ENCODE peak calls at places on chromosomes 11 and 22, in six cellular contexts. A, R, U, F, P and C are unnamed samples.

GRCh38 chr11:118842369-118842768 is 41.3 kb upstream of the CXCR5 start:
- DNase-seq in U (peak; percentile 41), R (no peak), F (no peak), P (no peak), A (no peak), C (no peak)

GRCh38 chr11:74984730-74985129 is 4.0 kb upstream of the NEU3 start:
- DNase-seq in A (no peak), F (no peak), R (no peak), P (no peak), U (no peak), C (no peak)

GRCh38 chr11:119912214-119912613 is 183.2 kb upstream of the NECTIN1 start:
- DNase-seq in U (no peak), R (no peak), A (no peak), F (no peak), P (no peak), C (no peak)

GRCh38 chr11:65014146-65014960 is at the start of gene ARL2:
- DNase-seq in U (no peak), A (no peak), R (no peak), P (peak; percentile 42), F (no peak), C (no peak)

GRCh38 chr11:2465201-2466068 is 20.6 kb downstream of the KCNQ1 start:
- DNase-seq in U (no peak), F (no peak), P (no peak), A (no peak), R (no peak), C (no peak)

GRCh38 chr22:41523464-41524221 is 20.6 kb downstream of the POLR3H start:
- DNase-seq in R (no peak), A (no peak), F (peak; percentile 72), P (peak; percentile 58), U (peak; percentile 89), C (peak; percentile 36)

GRCh38 chr11:30210357-30210756 is 20.5 kb upstream of the FSHB start:
- DNase-seq in U (no peak), R (no peak), F (no peak), P (no peak), A (no peak), C (peak; percentile 40)

GRCh38 chr11:69447786-69448185 is 33.7 kb upstream of the LINC01488 start:
- DNase-seq in F (peak; percentile 38), A (no peak), U (no peak), P (no peak), R (no peak), C (no peak)

GRCh38 chr11:9072790-9073189 is 18.6 kb downstream of the SCUBE2 start:
- DNase-seq in R (no peak), P (no peak), F (no peak), U (no peak), A (no peak), C (no peak)

GRCh38 chr22:30245985-30246901 is at the start of gene LIF:
- DNase-seq in U (peak; percentile 86), A (no peak), R (no peak), P (peak; percentile 56), F (peak; percentile 83), C (peak; percentile 49)

GRCh38 chr11:31412946-31413345 is 43.3 kb downstream of the DNAJC24 start:
- DNase-seq in F (peak; percentile 61), U (peak; percentile 78), A (no peak), P (no peak), R (no peak), C (no peak)

GRCh38 chr11:61149624-61150615 is 11.3 kb downstream of the VPS37C start:
- DNase-seq in F (peak; percentile 87), P (no peak), R (no peak), A (no peak), U (peak; percentile 63), C (peak; percentile 61)

GRCh38 chr22:19631899-19632670 is 82.2 kb upstream of the SEPTIN5 start:
- DNase-seq in U (peak; percentile 27), F (peak; percentile 36), R (peak; percentile 31), A (no peak), P (peak; percentile 79), C (peak; percentile 71)

GRCh38 chr22:50085211-50085999 is at the start of gene MLC1:
- DNase-seq in F (no peak), A (no peak), P (no peak), U (peak; percentile 25), R (no peak), C (no peak)

GRCh38 chr11:58782066-58782465 is 50.3 kb upstream of the GLYAT start:
- DNase-seq in F (no peak), R (no peak), A (no peak), P (no peak), U (no peak), C (no peak)

GRCh38 chr22:38230108-38230825 is 28.5 kb downstream of the MAFF start:
- DNase-seq in F (peak; percentile 58), P (peak; percentile 70), A (no peak), U (no peak), R (no peak), C (peak; percentile 78)

GRCh38 chr22:46652930-46653331 is 32.7 kb downstream of the GRAMD4 start:
- DNase-seq in U (peak; percentile 35), F (peak; percentile 25), A (no peak), P (no peak), R (no peak), C (no peak)

GRCh38 chr11:102757823-102758549 is 22.4 kb downstream of the MMP10 start:
- DNase-seq in F (peak; percentile 92), A (no peak), U (peak; percentile 89), R (no peak), P (no peak), C (no peak)

GRCh38 chr22:32515074-32515473 is 40.5 kb downstream of the FBXO7 start:
- DNase-seq in P (no peak), F (no peak), A (no peak), R (no peak), U (no peak), C (no peak)

GRCh38 chr11:127524618-127525017 is 524.0 kb upstream of the KIRREL3 start:
- DNase-seq in F (no peak), P (no peak), R (no peak), U (no peak), A (no peak), C (no peak)

GRCh38 chr22:47299879-47300697 is 537.6 kb downstream of the TBC1D22A start:
- DNase-seq in P (no peak), A (no peak), R (no peak), F (no peak), U (no peak), C (no peak)

GRCh38 chr11:129932385-129933067 is 37.1 kb upstream of the NFRKB start:
- DNase-seq in U (no peak), A (no peak), R (no peak), F (no peak), P (no peak), C (no peak)

GRCh38 chr22:39522567-39523300 is 2.4 kb downstream of the ATF4 start:
- DNase-seq in A (no peak), P (no peak), F (peak; percentile 57), U (peak; percentile 66), R (no peak), C (no peak)

GRCh38 chr11:64762916-64763803 is 3.4 kb upstream of the PYGM start:
- DNase-seq in R (no peak), F (peak; percentile 49), A (no peak), P (peak; percentile 77), U (peak; percentile 79), C (peak; percentile 69)

GRCh38 chr22:29509298-29509697 is 29.3 kb downstream of the NEFH start:
- DNase-seq in A (no peak), U (no peak), P (no peak), F (no peak), R (no peak), C (peak; percentile 3)

GRCh38 chr11:65872555-65873279 is at the start of gene EFEMP2:
- DNase-seq in A (no peak), P (no peak), F (peak; percentile 49), R (peak; percentile 18), U (no peak), C (no peak)

GRCh38 chr11:69694781-69695180 is 9.0 kb downstream of the FGF19 start:
- DNase-seq in A (no peak), U (no peak), F (no peak), R (no peak), P (no peak), C (no peak)

GRCh38 chr11:26910192-26910591 is 83.7 kb upstream of the FIBIN start:
- DNase-seq in P (no peak), A (no peak), R (no peak), U (no peak), F (no peak), C (no peak)
- H2BK15ac ChIP-seq in P (no peak overlapping the region), A (no peak overlapping the region), R (no peak overlapping the region), U (no peak overlapping the region), F (no peak overlapping the region), C (no peak overlapping the region)

GRCh38 chr11:113249491-113249763 is 65.0 kb upstream of the TTC12 start:
- DNase-seq in P (no peak), F (no peak), R (no peak), A (no peak), U (no peak), C (peak; percentile 42)

GRCh38 chr11:113253406-113253805 is 61.0 kb upstream of the TTC12 start:
- DNase-seq in U (no peak), A (no peak), P (no peak), R (no peak), F (no peak), C (no peak)

GRCh38 chr11:113248702-113249490 is 65.5 kb upstream of the TTC12 start:
- DNase-seq in F (no peak), A (no peak), U (no peak), R (no peak), P (no peak), C (peak; percentile 50)

GRCh38 chr11:113249786-113250185 is 64.6 kb upstream of the TTC12 start:
- DNase-seq in P (no peak), U (no peak), A (no peak), F (no peak), R (no peak), C (peak; percentile 16)

GRCh38 chr11:113251281-113251680 is 63.1 kb upstream of the TTC12 start:
- DNase-seq in R (no peak), A (no peak), P (no peak), F (no peak), U (no peak), C (no peak)
- H2BK15ac ChIP-seq in R (no peak overlapping the region), A (no peak overlapping the region), P (no peak overlapping the region), F (no peak overlapping the region), U (no peak overlapping the region), C (no peak overlapping the region)

DNA sequence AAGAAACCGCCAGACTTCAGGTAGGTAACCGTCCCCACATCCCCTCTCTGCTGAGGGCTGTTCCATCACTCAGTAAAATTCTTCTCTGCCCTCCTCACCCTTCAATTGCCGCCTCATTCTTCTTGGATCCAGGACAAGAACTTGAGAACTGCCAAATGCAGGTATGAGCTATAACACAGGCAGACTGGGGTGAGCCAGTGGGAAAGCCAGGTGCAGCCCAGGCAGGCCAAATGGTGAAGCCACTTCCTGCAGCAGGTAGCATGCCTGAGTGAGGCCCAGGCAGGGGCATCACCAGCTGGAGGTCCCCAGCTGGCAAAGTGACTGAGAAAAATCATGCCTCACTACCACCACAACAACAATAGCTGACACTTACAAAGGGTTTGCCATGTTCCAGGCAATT is 22.4 kb upstream of the API5 start:
- DNase-seq in U (no peak), R (no peak), F (no peak), A (no peak), P (no peak), C (no peak)
- H2BK15ac ChIP-seq in U (no peak overlapping the region), R (no peak overlapping the region), F (no peak overlapping the region), A (no peak overlapping the region), P (no peak overlapping the region), C (no peak overlapping the region)

DNA sequence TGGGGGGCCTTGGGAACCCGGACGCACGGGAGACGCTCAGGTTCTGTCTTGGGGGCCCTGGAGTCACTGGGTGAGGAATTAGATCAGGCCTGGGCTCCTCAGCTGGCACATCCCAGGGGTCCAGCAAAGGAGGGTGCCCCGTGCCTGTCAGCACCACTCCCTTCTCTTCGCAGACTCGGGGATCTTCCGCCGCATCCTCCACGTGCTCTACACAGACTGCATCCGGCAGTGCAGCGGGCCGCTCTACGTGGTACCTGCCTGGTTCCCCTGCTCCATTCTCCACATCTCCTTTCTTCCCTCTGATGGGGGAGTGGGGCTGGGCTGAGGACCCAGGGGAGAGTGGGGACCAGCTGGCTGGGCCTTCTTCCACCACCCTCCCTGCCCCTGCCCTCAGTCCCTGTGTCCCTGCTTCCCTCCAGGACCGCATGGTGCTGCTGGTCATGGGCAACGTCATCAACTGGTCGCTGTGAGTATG is 6.7 kb upstream of the TAGLN start:
- DNase-seq in R (no peak), U (no peak), P (no peak), F (no peak), A (no peak), C (no peak)
- H2BK15ac ChIP-seq in R (no peak overlapping the region), U (no peak overlapping the region), P (no peak overlapping the region), F (no peak overlapping the region), A (no peak overlapping the region), C (no peak overlapping the region)